ENCODE peak calls at places on chromosome 11, in six cellular contexts. R is HCT116, Z is H1, V is K562, E is HepG2, Y is GM12878. L is an unnamed sample.

GRCh38 chr11:61601512-61601911 is 20.6 kb upstream of the SYT7 start:
- DNase-seq in Y (no peak), V (no peak), E (peak), Z (no peak), R (no peak), L (no peak)

GRCh38 chr11:130068986-130069683 is 559 bp upstream of the APLP2 start:
- DNase-seq in Z (no peak), V (no peak), R (peak), Y (no peak), E (no peak), L (peak)

GRCh38 chr11:86153439-86153838 is 84.6 kb upstream of the PICALM start:
- DNase-seq in Y (no peak), R (no peak), Z (no peak), V (no peak), E (no peak), L (no peak)

GRCh38 chr11:57501951-57502350 is 13.6 kb downstream of the SLC43A1 start:
- DNase-seq in E (no peak), Z (no peak), R (no peak), V (no peak), Y (no peak), L (no peak)

GRCh38 chr11:113311536-113311935 is 2.8 kb upstream of the TTC12 start:
- DNase-seq in Z (no peak), V (no peak), E (no peak), Y (no peak), R (no peak), L (no peak)

GRCh38 chr11:64767344-64768299 is 7.8 kb upstream of the PYGM start:
- DNase-seq in R (peak), Z (no peak), V (no peak), Y (no peak), E (peak), L (peak)

GRCh38 chr11:115581871-115582639 is 77.8 kb upstream of the CADM1 start:
- DNase-seq in E (no peak), V (no peak), Z (peak), R (no peak), Y (no peak), L (peak)

GRCh38 chr11:73652856-73653559 is 6.6 kb downstream of the PLEKHB1 start:
- DNase-seq in R (no peak), Z (no peak), E (peak), V (no peak), Y (no peak), L (no peak)

GRCh38 chr11:134132808-134133207 is 63.9 kb downstream of the JAM3 start:
- DNase-seq in E (no peak), Y (no peak), V (no peak), R (no peak), Z (no peak), L (no peak)

GRCh38 chr11:33785609-33786008 is 11.3 kb upstream of the FBXO3 start:
- DNase-seq in Z (no peak), R (no peak), V (no peak), Y (no peak), E (no peak), L (no peak)

GRCh38 chr11:64514596-64514995 is 76.4 kb upstream of the SLC22A12 start:
- DNase-seq in Y (no peak), Z (no peak), R (no peak), E (no peak), V (no peak), L (no peak)

GRCh38 chr11:95378106-95378505 is 147.1 kb upstream of the SESN3 start:
- DNase-seq in E (no peak), V (no peak), R (no peak), Z (no peak), Y (no peak), L (no peak)

GRCh38 chr11:64206457-64207246 is at the start of gene FERMT3:
- DNase-seq in Z (no peak), V (peak), E (no peak), Y (peak), R (no peak), L (no peak)

GRCh38 chr11:44305643-44306468 is 4.1 kb downstream of the ALX4 start:
- DNase-seq in Z (no peak), E (no peak), Y (no peak), V (no peak), R (no peak), L (peak)

GRCh38 chr11:5197538-5197937 is 2.9 kb downstream of the OR51V1 start:
- DNase-seq in Z (no peak), V (no peak), E (no peak), Y (no peak), R (no peak), L (no peak)

GRCh38 chr11:133234883-133235282 is 297.4 kb downstream of the OPCML start:
- DNase-seq in R (no peak), Y (no peak), E (no peak), Z (no peak), V (no peak), L (no peak)

GRCh38 chr11:133917921-133918605 is 38.7 kb downstream of the IGSF9B start:
- DNase-seq in E (no peak), Z (no peak), R (no peak), V (no peak), Y (no peak), L (peak)

GRCh38 chr11:10450451-10451398 is 4.3 kb upstream of the AMPD3 start:
- DNase-seq in Z (peak), R (peak), Y (no peak), E (peak), V (no peak), L (peak)

GRCh38 chr11:126892781-126893180 is 107.8 kb downstream of the KIRREL3 start:
- DNase-seq in V (no peak), R (no peak), Z (no peak), Y (no peak), E (no peak), L (no peak)

GRCh38 chr11:37595845-37596244 is 997.8 kb upstream of the RAG2 start:
- DNase-seq in Z (no peak), V (no peak), E (no peak), R (no peak), Y (no peak), L (no peak)

GRCh38 chr11:47060807-47061206 is 115.9 kb downstream of the ARFGAP2 start:
- DNase-seq in Y (no peak), R (no peak), V (peak), Z (no peak), E (no peak), L (no peak)

GRCh38 chr11:2745511-2745910 is 45.7 kb upstream of the KCNQ1OT1 start:
- DNase-seq in V (no peak), Z (no peak), R (no peak), E (no peak), Y (no peak), L (no peak)
- TF ChIP-seq ATF3 in V (no peak), Z (no peak), R (no peak), E (no peak), Y (no peak), L (no peak)

GRCh38 chr11:68928481-68928880 is 24.8 kb downstream of the IGHMBP2 start:
- DNase-seq in Y (no peak), V (no peak), Z (no peak), R (no peak), E (no peak), L (no peak)
- TF ChIP-seq ATF3 in Y (no peak), V (no peak), Z (no peak), R (no peak), E (no peak), L (no peak)

DNA sequence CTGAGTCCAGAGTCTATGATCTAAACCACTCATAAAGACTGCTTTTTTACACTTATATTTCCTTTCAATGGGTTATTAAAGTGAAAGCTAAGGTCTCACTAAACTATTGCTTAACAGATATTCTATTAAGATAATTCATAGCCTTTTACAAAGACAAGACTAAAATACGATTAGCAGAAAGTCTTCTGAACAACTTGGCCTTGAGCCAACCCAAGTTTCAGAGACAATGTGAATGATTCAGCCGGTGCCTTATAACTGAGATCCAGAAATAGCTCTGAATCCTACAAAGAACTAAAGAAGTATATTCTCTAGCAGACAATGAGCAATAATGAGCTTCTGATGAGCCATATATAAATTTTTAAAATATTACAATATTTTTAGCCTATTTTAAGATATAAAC is 41.5 kb upstream of the CARD18 start:
- DNase-seq in V (no peak), R (no peak), Y (no peak), Z (no peak), E (no peak), L (no peak)
- TF ChIP-seq ATF3 in V (no peak), R (no peak), Y (no peak), Z (no peak), E (no peak), L (no peak)

DNA sequence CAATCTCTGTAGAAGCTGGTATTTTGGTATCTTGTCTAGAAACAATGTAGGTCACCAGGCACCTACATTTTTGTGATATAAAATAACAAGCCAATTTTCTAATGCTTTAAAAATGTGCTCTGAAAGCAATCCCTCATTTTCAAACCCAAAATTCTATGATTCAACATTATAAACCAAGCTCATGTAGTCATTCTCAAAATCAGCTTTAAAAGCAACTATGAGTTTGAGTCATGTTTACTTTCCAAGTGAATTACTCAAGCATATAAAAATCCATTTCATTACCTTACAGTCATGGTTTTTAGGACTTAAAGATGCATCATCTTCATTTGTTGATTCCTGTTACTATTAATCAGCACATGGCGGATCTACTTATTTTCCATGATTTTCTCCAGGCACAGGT is 216.4 kb downstream of the GRM5 start:
- DNase-seq in Y (no peak), E (no peak), Z (no peak), R (no peak), V (no peak), L (no peak)
- TF ChIP-seq ATF3 in Y (no peak), E (no peak), Z (no peak), R (no peak), V (no peak), L (no peak)

GRCh38 chr11:65781962-65782815 is 1.4 kb upstream of the AP5B1 start:
- DNase-seq in Y (no peak), E (no peak), Z (no peak), R (no peak), V (no peak), L (no peak)
- TF ChIP-seq ATF3 in Y (no peak), E (no peak), Z (no peak), R (no peak), V (no peak), L (no peak)

GRCh38 chr11:82733444-82734119 is at the start of gene FAM181B:
- DNase-seq in Z (peak), Y (no peak), R (no peak), V (peak), E (no peak), L (peak)
- TF ChIP-seq ATF3 in Z (no peak), Y (no peak), R (no peak), V (no peak), E (no peak), L (no peak)

GRCh38 chr11:9092085-9092484 is 686 bp upstream of the SCUBE2 start:
- DNase-seq in E (no peak), R (no peak), Z (no peak), V (no peak), Y (no peak), L (no peak)
- TF ChIP-seq ATF3 in E (no peak), R (no peak), Z (no peak), V (no peak), Y (no peak), L (no peak)

GRCh38 chr11:1089738-1090599 is 15.3 kb downstream of the MUC2 start:
- DNase-seq in E (no peak), Z (no peak), R (no peak), Y (no peak), V (no peak), L (no peak)

GRCh38 chr11:1092145-1092670 is 17.5 kb downstream of the MUC2 start:
- DNase-seq in E (no peak), V (no peak), Z (no peak), R (no peak), Y (no peak), L (no peak)

GRCh38 chr11:1088927-1089737 is 14.5 kb downstream of the MUC2 start:
- DNase-seq in V (no peak), E (no peak), R (no peak), Z (no peak), Y (no peak), L (no peak)

GRCh38 chr11:1091332-1092083 is 16.8 kb downstream of the MUC2 start:
- DNase-seq in Z (no peak), V (no peak), E (no peak), Y (no peak), R (no peak), L (no peak)

DNA sequence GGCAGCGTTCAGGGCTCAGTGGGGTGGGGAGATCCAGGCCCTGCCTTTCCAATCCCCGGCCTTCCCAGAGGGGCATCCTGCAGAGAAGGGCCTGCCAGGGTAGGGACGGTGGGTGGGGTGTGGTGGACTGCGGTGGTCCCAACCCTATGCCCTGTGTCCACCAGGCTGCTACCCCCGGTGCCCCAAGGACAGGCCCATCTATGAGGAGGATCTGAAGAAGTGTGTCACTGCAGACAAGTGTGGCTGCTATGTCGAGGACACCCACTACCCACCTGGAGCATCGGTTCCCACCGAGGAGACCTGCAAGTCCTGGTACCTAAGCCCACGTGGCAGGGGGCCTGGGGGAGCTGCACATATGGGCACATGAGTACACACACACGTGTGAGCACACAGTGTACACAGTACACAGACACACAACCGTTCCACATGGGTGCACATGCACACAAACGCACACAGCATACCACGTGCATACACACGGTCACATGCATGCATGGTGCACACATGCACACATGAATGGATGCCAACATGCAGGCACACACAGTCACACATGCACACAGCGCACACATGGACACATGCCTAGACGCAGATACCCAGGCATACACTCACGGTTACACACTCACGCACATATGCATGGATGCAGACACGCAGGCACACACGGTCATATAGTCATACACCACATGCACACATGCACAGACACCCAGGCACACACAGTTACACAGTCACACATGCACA is 16.1 kb downstream of the MUC2 start:
- DNase-seq in E (no peak), Z (no peak), V (no peak), R (no peak), Y (no peak), L (no peak)
- TF ChIP-seq ATF3 in E (no peak), Z (no peak), V (no peak), R (no peak), Y (no peak), L (no peak)

DNA sequence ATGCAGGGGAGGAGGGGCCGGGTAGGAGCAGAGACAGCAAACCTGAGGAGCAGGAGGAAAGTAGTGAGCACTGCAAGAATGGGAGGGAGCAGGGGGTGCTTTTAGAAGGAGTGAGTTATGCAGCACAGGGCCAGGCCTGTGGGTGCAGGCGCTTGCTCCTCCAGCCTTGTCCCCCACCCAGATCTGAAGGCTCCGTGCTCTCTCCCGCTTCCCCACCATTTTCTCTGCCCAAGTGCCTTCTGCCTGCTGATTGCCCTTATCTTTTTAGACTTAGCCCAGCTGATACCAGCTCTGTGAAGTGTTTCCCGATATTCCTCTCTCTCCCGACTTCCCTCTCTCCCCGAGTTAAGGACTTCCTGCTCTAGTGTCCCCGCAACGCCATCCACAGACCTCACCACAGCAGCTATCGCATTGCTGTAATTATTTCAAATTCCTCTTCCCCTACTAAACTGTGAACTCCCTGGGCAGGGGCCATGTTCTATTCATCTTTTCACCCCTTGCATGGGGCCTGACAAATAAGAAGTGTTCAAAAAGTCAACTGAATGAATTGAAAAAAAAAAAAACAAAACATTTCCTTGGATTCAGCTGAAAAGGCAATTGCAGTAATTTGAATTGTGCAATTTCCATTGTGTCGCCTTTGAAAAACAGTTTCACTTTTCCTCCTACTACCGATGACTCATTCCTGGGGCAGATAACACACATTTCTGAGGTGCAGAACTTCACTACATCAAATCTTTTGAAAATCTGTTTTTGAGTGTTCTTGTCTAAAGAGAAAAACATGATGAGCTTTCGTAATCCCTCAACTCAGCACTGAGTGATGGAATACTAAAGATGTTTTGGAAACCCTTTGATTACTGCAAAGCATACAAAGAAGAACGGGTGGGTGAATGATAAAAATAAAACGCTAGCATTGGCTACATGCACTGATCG is 69.7 kb upstream of the BMAL1 start:
- DNase-seq in E (peak), R (no peak), Z (no peak), V (peak), Y (no peak), L (no peak)
- TF ChIP-seq ATF3 in E (peak), R (no peak), Z (no peak), V (peak), Y (no peak), L (no peak)

DNA sequence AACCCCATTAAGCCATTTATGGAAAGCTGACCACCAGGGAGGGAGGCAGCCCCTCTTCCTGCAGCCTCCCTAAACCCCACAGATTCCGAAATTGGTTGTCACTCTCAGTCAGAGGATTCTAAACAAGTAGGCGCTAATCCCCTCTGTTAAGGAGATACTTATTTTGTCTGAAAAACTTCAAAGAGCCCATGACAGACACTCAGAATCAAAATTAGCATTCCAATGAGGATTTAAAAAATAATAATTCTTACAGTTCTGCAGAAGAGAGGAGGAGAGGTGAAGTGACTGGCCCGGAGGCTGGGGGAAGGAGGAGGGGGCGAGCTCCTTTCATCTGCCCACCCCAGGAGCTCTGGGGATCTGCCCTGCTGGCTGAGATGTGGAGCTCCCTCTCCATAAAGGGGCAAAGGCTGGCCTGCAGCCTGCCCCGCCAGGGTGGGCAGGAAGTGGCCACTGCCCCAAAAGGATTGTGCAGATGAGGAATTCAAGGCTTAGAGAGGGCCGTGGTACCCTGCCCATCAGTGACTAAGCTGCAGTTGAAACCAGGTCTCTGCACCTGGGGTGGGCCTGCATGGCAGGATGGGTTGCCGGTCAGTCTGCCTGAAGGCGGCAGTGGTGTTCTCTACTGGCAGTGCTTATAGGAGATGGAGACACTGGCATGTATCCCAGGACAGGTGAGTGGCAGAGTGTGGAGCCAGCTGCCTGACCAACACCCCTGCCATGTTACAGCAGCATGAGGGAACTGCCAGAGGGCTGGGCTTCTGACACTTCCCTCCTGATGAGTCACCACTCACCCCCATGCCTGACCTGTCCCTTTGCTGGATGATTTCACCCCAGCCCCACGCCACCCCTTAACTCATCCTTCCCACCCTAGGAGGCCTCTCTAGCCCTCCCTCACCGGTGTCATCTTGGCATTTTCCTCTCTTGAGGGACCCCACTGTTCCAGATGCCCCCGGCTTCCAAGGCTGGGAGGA is 70.0 kb upstream of the LMO1 start:
- DNase-seq in R (no peak), V (peak), E (no peak), Y (no peak), Z (no peak), L (no peak)
- TF ChIP-seq ATF3 in R (no peak), V (no peak), E (no peak), Y (no peak), Z (no peak), L (no peak)

L was measured in WTC11.